ENCODE peak calls at places on chromosomes 6 and 20, in five cellular contexts. One of them, this sample, is unnamed.

GRCh38 chr6:144782634-144783033 is 497.5 kb downstream of the UTRN start:
- DNase-seq in H1: no peak
- DNase-seq in SK-N-SH: no peak
- DNase-seq in GM12878: no peak
- DNase-seq in HepG2: no peak
- DNase-seq in this sample: no peak

GRCh38 chr6:137001287-137001976 is 43.3 kb downstream of the IL20RA start:
- DNase-seq in H1: peak
- DNase-seq in SK-N-SH: no peak
- DNase-seq in GM12878: no peak
- DNase-seq in HepG2: peak
- DNase-seq in this sample: no peak

GRCh38 chr6:14283600-14284235 is 166.1 kb downstream of the CD83 start:
- DNase-seq in H1: peak
- DNase-seq in SK-N-SH: no peak
- DNase-seq in GM12878: no peak
- DNase-seq in HepG2: no peak
- DNase-seq in this sample: peak

GRCh38 chr20:1474817-1475603 is 8.4 kb upstream of the NSFL1C start:
- DNase-seq in H1: no peak
- DNase-seq in SK-N-SH: no peak
- DNase-seq in GM12878: no peak
- DNase-seq in HepG2: no peak
- DNase-seq in this sample: no peak

GRCh38 chr6:147204060-147204785 is at the start of gene STXBP5:
- DNase-seq in H1: peak
- DNase-seq in SK-N-SH: peak
- DNase-seq in GM12878: no peak
- DNase-seq in HepG2: peak
- DNase-seq in this sample: peak

GRCh38 chr6:36247691-36248090 is 22.2 kb upstream of the PNPLA1 start:
- DNase-seq in H1: no peak
- DNase-seq in SK-N-SH: no peak
- DNase-seq in GM12878: no peak
- DNase-seq in HepG2: no peak
- DNase-seq in this sample: no peak

GRCh38 chr6:30684386-30685156 is 1.9 kb downstream of the PPP1R18 start:
- DNase-seq in H1: no peak
- DNase-seq in SK-N-SH: peak
- DNase-seq in GM12878: no peak
- DNase-seq in HepG2: no peak
- DNase-seq in this sample: no peak

GRCh38 chr20:354298-354977 is 7.5 kb downstream of the NRSN2 start:
- DNase-seq in H1: peak
- DNase-seq in SK-N-SH: peak
- DNase-seq in GM12878: no peak
- DNase-seq in HepG2: peak
- DNase-seq in this sample: peak

GRCh38 chr6:134176283-134176975 is 124.0 kb upstream of the SLC2A12 start:
- DNase-seq in H1: peak
- DNase-seq in SK-N-SH: peak
- DNase-seq in GM12878: no peak
- DNase-seq in HepG2: no peak
- DNase-seq in this sample: no peak

GRCh38 chr6:116761779-116762178 is 3.7 kb downstream of the FAM162B start:
- DNase-seq in H1: no peak
- DNase-seq in SK-N-SH: no peak
- DNase-seq in GM12878: no peak
- DNase-seq in HepG2: no peak
- DNase-seq in this sample: no peak
- TF ChIP-seq JUND in H1: no peak
- TF ChIP-seq JUND in SK-N-SH: no peak
- TF ChIP-seq JUND in GM12878: no peak
- TF ChIP-seq JUND in HepG2: no peak
- TF ChIP-seq JUND in this sample: no peak

GRCh38 chr6:74598473-74599393 is 607.1 kb downstream of the COL12A1 start:
- DNase-seq in H1: no peak
- DNase-seq in SK-N-SH: no peak
- DNase-seq in GM12878: peak
- DNase-seq in HepG2: no peak
- DNase-seq in this sample: peak
- TF ChIP-seq JUND in H1: no peak
- TF ChIP-seq JUND in SK-N-SH: no peak
- TF ChIP-seq JUND in GM12878: peak
- TF ChIP-seq JUND in HepG2: no peak
- TF ChIP-seq JUND in this sample: peak

GRCh38 chr20:43017241-43018030 is 172.3 kb downstream of the PTPRT start:
- DNase-seq in H1: no peak
- DNase-seq in SK-N-SH: no peak
- DNase-seq in GM12878: no peak
- DNase-seq in HepG2: no peak
- DNase-seq in this sample: no peak
- TF ChIP-seq JUND in H1: no peak
- TF ChIP-seq JUND in SK-N-SH: no peak
- TF ChIP-seq JUND in GM12878: no peak
- TF ChIP-seq JUND in HepG2: no peak
- TF ChIP-seq JUND in this sample: no peak

DNA sequence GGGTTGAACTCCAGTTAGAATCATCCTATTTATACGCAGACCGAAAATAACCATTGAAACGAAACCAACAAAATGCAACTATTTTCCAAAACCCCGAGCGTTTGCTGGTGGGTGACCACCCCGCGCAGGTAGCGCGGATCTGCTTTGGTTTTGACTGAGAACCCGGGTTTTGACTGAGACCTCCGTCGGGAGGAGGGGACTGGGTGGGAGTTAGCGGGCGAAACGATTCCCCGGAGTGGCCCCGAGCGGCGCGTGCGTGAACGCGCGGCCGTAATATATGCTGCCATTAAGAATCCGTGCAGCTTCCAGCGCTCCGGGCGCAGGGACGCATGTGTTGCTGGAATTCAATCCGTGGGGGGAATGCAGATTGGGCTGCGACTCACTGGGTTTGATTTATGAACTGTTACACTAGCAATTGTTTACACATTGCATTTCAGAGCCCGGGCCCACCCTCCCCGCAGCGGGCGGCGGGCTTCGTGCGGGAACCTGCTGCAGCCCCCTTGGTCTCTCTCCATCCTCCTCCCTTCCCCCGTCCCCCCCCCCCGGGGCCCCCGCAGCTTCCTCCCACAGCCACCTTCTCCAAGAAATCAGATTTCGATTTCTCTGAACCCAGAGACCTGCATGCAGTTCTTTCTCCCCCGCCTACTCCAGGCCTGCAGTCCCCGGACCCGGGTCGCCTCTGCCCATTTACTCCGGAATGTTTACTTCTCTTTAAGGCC is 9.9 kb downstream of the NRN1 start:
- DNase-seq in H1: peak
- DNase-seq in SK-N-SH: peak
- DNase-seq in GM12878: no peak
- DNase-seq in HepG2: no peak
- DNase-seq in this sample: no peak
- TF ChIP-seq JUND in H1: no peak
- TF ChIP-seq JUND in SK-N-SH: no peak
- TF ChIP-seq JUND in GM12878: no peak
- TF ChIP-seq JUND in HepG2: no peak
- TF ChIP-seq JUND in this sample: no peak

DNA sequence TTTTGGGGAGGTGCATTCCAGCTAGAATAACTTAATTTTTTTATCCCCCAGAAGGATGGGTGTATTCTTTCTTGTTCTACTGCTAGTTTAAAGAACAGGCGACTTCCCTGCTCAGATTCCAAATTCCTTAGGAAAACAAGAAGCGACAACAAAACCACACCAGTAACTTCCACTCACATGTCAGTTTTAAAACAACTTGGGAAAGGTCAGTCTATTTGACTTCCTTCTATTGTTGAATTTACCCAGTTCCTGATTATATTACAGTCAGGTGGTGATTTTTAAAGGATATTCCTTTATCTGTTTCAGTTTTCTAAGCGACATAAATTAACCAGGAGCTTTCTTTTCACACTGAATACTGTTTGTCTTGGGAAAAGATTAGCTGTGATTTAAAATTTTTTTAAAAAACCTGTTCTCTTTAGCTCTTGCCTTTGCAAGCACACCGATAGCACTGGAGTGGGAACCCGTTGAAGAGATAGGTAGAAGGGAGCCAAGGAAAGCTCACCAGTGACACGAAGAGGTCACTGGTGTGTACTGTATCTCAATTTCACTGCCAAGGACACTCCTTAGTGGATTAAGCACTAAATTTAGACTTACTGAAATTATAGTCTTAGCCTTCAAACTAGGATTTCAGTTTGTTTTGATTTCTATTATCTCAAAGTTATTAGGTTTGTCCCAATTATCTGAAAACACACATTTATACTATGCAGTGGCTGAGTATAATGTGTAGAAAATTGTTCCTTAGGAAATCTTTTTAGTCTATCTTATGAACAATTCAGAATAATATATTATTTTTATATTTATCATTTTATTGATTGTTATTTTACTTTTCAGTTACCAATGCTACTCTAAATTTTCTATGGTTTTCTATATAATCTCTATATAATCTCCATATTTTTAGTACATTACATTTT is 22.3 kb downstream of the MARCKS start:
- DNase-seq in H1: no peak
- DNase-seq in SK-N-SH: peak
- DNase-seq in GM12878: peak
- DNase-seq in HepG2: peak
- DNase-seq in this sample: no peak
- TF ChIP-seq JUND in H1: no peak
- TF ChIP-seq JUND in SK-N-SH: no peak
- TF ChIP-seq JUND in GM12878: no peak
- TF ChIP-seq JUND in HepG2: no peak
- TF ChIP-seq JUND in this sample: no peak

GRCh38 chr6:88599561-88599960 is 363.9 kb downstream of the RNGTT start:
- DNase-seq in H1: no peak
- DNase-seq in SK-N-SH: no peak
- DNase-seq in GM12878: no peak
- DNase-seq in HepG2: peak
- DNase-seq in this sample: no peak
- TF ChIP-seq JUND in H1: no peak
- TF ChIP-seq JUND in SK-N-SH: no peak
- TF ChIP-seq JUND in GM12878: no peak
- TF ChIP-seq JUND in HepG2: no peak
- TF ChIP-seq JUND in this sample: no peak

This sample was measured in T47D.